ENCODE peak calls at places on chromosomes 4 and X, in nine cellular contexts. O is stimulated activated CD8-positive, alpha-beta memory T cell treated with anti-CD3 and anti-CD28 coated beads, Interleukin-2, amount 100 ng/mL, for 48 hours; G is cerebellum; V is AG09309; E is GM13976; F is CD4-positive, CD25-positive, alpha-beta regulatory T cell; C is A172; D is psoas muscle; B is activated CD4-positive, alpha-beta T cell treated with anti-CD3 and anti-CD28 coated beads, Interleukin-2, amount 50 U/mL, for 4 hours. S is an unnamed sample.

GRCh38 chrX:86830685-86831084 is 682.4 kb downstream of the DACH2 start:
- DNase-seq in F (no peak), O (no peak), E (no peak), B (no peak), C (no peak), D (no peak), G (no peak), V (no peak), S (no peak)

GRCh38 chr4:8656711-8657380 is 64.3 kb downstream of the CPZ start:
- DNase-seq in G (no peak), F (no peak), D (no peak), O (no peak), E (no peak), B (no peak), V (no peak), C (no peak), S (no peak)

GRCh38 chr4:98434816-98435215 is 173.6 kb downstream of the RAP1GDS1 start:
- DNase-seq in O (no peak), G (no peak), E (no peak), C (no peak), F (no peak), D (no peak), V (no peak), B (no peak), S (no peak)

GRCh38 chr4:163878336-163879121 is 384.0 kb downstream of the TMA16 start:
- DNase-seq in B (no peak), F (no peak), E (no peak), C (no peak), O (no peak), V (no peak), D (no peak), G (no peak), S (no peak)

GRCh38 chrX:84192006-84192405 is 4.0 kb upstream of the RPS6KA6 start:
- DNase-seq in B (no peak), D (no peak), V (no peak), G (no peak), O (no peak), E (no peak), C (no peak), F (no peak), S (no peak)

GRCh38 chr4:39812500-39812899 is 114.6 kb downstream of the UBE2K start:
- DNase-seq in O (no peak), E (no peak), D (no peak), B (no peak), F (no peak), G (no peak), C (no peak), V (no peak), S (no peak)

GRCh38 chrX:78375894-78376293 is 48.5 kb upstream of the CYSLTR1 start:
- DNase-seq in D (no peak), V (no peak), O (no peak), C (no peak), B (no peak), E (no peak), F (no peak), G (no peak), S (no peak)

GRCh38 chrX:1521459-1521956 is 15.5 kb downstream of the P2RY8 start:
- DNase-seq in D (no peak), F (peak; percentile 46), B (peak; percentile 23), V (no peak), G (no peak), O (peak; percentile 27), E (peak; percentile 80), C (no peak), S (no peak)

GRCh38 chr4:125041372-125041930 is 273.3 kb upstream of the FAT4 start:
- DNase-seq in B (no peak), V (no peak), E (no peak), O (no peak), G (no peak), F (no peak), C (peak; percentile 60), D (no peak), S (no peak)

GRCh38 chr4:164648151-164648848 is 105.6 kb upstream of the SMIM31 start:
- DNase-seq in E (no peak), F (no peak), B (no peak), C (peak; percentile 89), G (no peak), V (peak; percentile 14), O (no peak), D (no peak), S (no peak)

S was measured in NCI-H446.